ENCODE peak calls at places on chromosomes 11 and 22, in five cellular contexts. C is GM12878, H is esophagus squamous epithelium, V is left ventricle myocardium inferior, R is AG10803. X is an unnamed sample.

GRCh38 chr22:49433717-49434611 is 393.7 kb downstream of the BRD1 start:
- DNase-seq in H (no peak), C (no peak), R (no peak), V (no peak), X (no peak)

GRCh38 chr22:25167082-25167481 is 32.6 kb upstream of the CRYBB3 start:
- DNase-seq in H (no peak), C (no peak), V (no peak), R (no peak), X (no peak)

GRCh38 chr11:17548444-17548843 is 1.4 kb downstream of the OTOG start:
- DNase-seq in H (no peak), V (no peak), C (no peak), R (no peak), X (no peak)

GRCh38 chr11:33222052-33222451 is 35.1 kb upstream of the HIPK3 start:
- DNase-seq in V (no peak), H (no peak), R (no peak), C (no peak), X (no peak)

GRCh38 chr11:17578958-17579357 is 31.9 kb downstream of the OTOG start:
- DNase-seq in H (no peak), V (peak; percentile 25), R (no peak), C (no peak), X (no peak)

GRCh38 chr11:11621881-11622706 is at the start of gene GALNT18:
- DNase-seq in V (peak; percentile 94), R (peak; percentile 89), H (no peak), C (peak; percentile 68), X (peak; percentile 62)

GRCh38 chr11:1882265-1883238 is 9.1 kb downstream of the PRR33 start:
- DNase-seq in R (peak; percentile 49), V (peak; percentile 88), C (no peak), H (no peak), X (no peak)

GRCh38 chr11:12377106-12377823 is at the start of gene PARVA:
- DNase-seq in R (peak; percentile 91), H (no peak), C (no peak), V (peak; percentile 76), X (no peak)

GRCh38 chr11:35593143-35593542 is 25.1 kb upstream of the FJX1 start:
- DNase-seq in C (no peak), R (peak; percentile 99), V (no peak), H (no peak), X (no peak)

GRCh38 chr11:34255101-34255500 is 102.7 kb downstream of the ABTB2 start:
- DNase-seq in V (no peak), C (no peak), H (no peak), R (no peak), X (no peak)

GRCh38 chr11:128519353-128519752 is 68.0 kb downstream of the ETS1 start:
- DNase-seq in H (no peak), C (no peak), R (no peak), V (no peak), X (no peak)

GRCh38 chr22:38864361-38865191 is 7.4 kb downstream of the CBX6 start:
- DNase-seq in V (peak; percentile 62), R (no peak), H (no peak), C (no peak), X (no peak)

GRCh38 chr22:17501679-17502285 is 61.5 kb upstream of the SLC25A18 start:
- DNase-seq in C (peak; percentile 57), R (peak; percentile 65), V (no peak), H (no peak), X (peak; percentile 59)

DNA sequence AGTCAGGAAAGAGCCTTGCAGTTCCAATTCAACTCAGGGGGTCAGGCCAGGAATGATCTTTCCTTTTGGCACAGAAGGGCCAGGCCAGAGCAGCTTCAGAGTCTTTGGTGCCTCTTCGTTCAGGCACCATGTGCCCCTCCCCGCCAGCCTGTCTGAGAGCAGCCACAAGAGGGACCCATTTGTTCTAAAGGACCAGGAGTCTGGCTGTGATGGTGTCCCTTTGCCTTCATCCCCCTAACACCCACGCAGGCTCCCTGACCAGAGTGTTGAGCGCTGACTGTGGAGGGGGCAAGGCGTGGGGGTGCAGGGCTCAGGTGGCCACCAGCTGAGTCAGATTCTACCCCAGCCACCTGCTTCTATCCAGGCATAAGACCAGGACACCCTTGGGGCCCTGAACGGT is 156.4 kb downstream of the TTC17 start:
- DNase-seq in H (no peak), C (no peak), R (no peak), V (no peak), X (no peak)
- TF ChIP-seq CTCF in H (no peak), C (peak; percentile 20), R (no peak), V (peak; percentile 30), X (peak; percentile 31)

GRCh38 chr22:23752090-23752691 is 1.3 kb upstream of the ZNF70 start:
- DNase-seq in R (no peak), H (peak; percentile 20), V (no peak), C (no peak), X (peak; percentile 43)
- H3K4me3 ChIP-seq in R (no peak overlapping the region), H (no peak overlapping the region), V (peak overlapping the region; percentile 83), C (peak overlapping the region; percentile 85), X (peak overlapping the region; percentile 62)

DNA sequence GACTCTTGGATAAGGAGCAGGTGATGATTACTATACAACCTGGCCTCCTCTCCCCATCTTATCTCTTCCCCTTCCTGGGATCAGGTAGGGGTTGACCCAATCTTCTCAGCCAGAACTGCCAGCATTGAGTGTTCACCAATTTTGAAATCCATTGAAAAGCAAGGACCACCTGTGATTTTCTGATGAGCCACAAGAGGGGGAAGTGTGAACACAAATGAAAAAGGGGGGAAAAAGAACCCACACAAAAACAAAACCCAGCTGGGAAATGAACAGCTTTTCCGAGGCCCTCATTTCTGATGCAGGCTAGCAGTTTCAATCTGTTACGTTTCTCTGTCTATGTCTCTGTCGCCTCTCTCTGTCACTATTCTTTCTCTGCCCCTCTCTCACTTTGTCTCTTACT is 161.9 kb downstream of the INSC start:
- DNase-seq in R (no peak), C (no peak), V (no peak), H (no peak), X (no peak)
- TF ChIP-seq CTCF in R (peak; percentile 31), C (no peak), V (peak; percentile 43), H (peak; percentile 12), X (no peak)

GRCh38 chr11:60845338-60845737 is 3.4 kb downstream of the CCDC86 start:
- DNase-seq in C (no peak), V (no peak), R (no peak), H (no peak), X (no peak)
- H3K4me3 ChIP-seq in C (peak overlapping the region; percentile 92), V (no peak overlapping the region), R (no peak overlapping the region), H (no peak overlapping the region), X (peak overlapping the region; percentile 97)

GRCh38 chr11:96091476-96091875 is 167.6 kb upstream of the MTMR2 start:
- DNase-seq in C (no peak), H (no peak), V (no peak), R (no peak), X (peak; percentile 15)
- TF ChIP-seq CTCF in C (peak; percentile 21), H (no peak), V (no peak), R (peak; percentile 28), X (peak; percentile 46)